ENCODE peak calls at places on chromosomes 13 and 19, in seven cellular contexts. R is RWPE1, K is heart right ventricle, G is B cell, D is hepatocyte, Z is PC-3, B is lung. U is an unnamed sample.

GRCh38 chr19:43616306-43616705 is 3.1 kb downstream of the ZNF428 start:
- DNase-seq in R (no peak), K (no peak), G (no peak), D (no peak), Z (no peak), B (no peak), U (no peak)

GRCh38 chr13:28048768-28049167 is 51.6 kb downstream of the FLT3 start:
- DNase-seq in R (no peak), K (no peak), G (no peak), D (no peak), Z (no peak), B (no peak), U (no peak)

GRCh38 chr19:32767951-32768679 is 48.5 kb downstream of the TDRD12 start:
- DNase-seq in R (no peak), K (no peak), G (no peak), D (no peak), Z (no peak), B (no peak), U (no peak)

GRCh38 chr19:17333611-17334413 is 843 bp downstream of the ANO8 start:
- DNase-seq in R (peak), K (no peak), G (peak), D (peak), Z (peak), B (peak), U (peak)

GRCh38 chr19:21569497-21569870 is 64.1 kb downstream of the ZNF429 start:
- DNase-seq in R (no peak), K (no peak), G (no peak), D (no peak), Z (no peak), B (no peak), U (peak)

GRCh38 chr19:14112051-14112808 is 5.3 kb downstream of the PRKACA start:
- DNase-seq in R (no peak), K (peak), G (no peak), D (no peak), Z (no peak), B (no peak), U (no peak)

GRCh38 chr13:76454991-76455390 is 431.2 kb downstream of the KCTD12 start:
- DNase-seq in R (no peak), K (no peak), G (no peak), D (peak), Z (no peak), B (no peak), U (no peak)

GRCh38 chr13:49821216-49821820 is 28.8 kb upstream of the KPNA3 start:
- DNase-seq in R (no peak), K (no peak), G (no peak), D (no peak), Z (no peak), B (no peak), U (no peak)

GRCh38 chr19:43532571-43532961 is 422 bp upstream of the ZNF575 start:
- DNase-seq in R (peak), K (no peak), G (peak), D (no peak), Z (no peak), B (no peak), U (no peak)

GRCh38 chr19:35311901-35312665 is 16.9 kb upstream of the CD22 start:
- DNase-seq in R (no peak), K (no peak), G (peak), D (no peak), Z (no peak), B (no peak), U (no peak)

GRCh38 chr13:86725105-86725504 is 925.9 kb upstream of the SLITRK6 start:
- DNase-seq in R (no peak), K (no peak), G (no peak), D (no peak), Z (no peak), B (no peak), U (no peak)

GRCh38 chr13:47294691-47295090 is 397.8 kb upstream of the HTR2A start:
- DNase-seq in R (no peak), K (no peak), G (no peak), D (no peak), Z (no peak), B (no peak), U (no peak)

GRCh38 chr13:43388282-43389034 is 365.1 kb downstream of the DNAJC15 start:
- DNase-seq in R (peak), K (no peak), G (no peak), D (peak), Z (peak), B (no peak), U (no peak)

GRCh38 chr13:113497217-113497616 is 6.7 kb upstream of the DCUN1D2 start:
- DNase-seq in R (no peak), K (no peak), G (no peak), D (no peak), Z (no peak), B (no peak), U (no peak)

GRCh38 chr19:10686661-10687517 is 14.3 kb upstream of the QTRT1 start:
- DNase-seq in R (no peak), K (peak), G (no peak), D (no peak), Z (peak), B (no peak), U (no peak)

GRCh38 chr13:39503048-39503447 is 99.9 kb downstream of the LHFPL6 start:
- DNase-seq in R (no peak), K (no peak), G (no peak), D (no peak), Z (no peak), B (no peak), U (no peak)

GRCh38 chr13:113184568-113185440 is 23.7 kb downstream of the PCID2 start:
- DNase-seq in R (no peak), K (no peak), G (no peak), D (no peak), Z (no peak), B (no peak), U (peak)

GRCh38 chr19:2221918-2222317 is 14.2 kb downstream of the PLEKHJ1 start:
- DNase-seq in R (no peak), K (no peak), G (no peak), D (no peak), Z (no peak), B (no peak), U (no peak)
- TF ChIP-seq CTCF in R (no peak), K (no peak), G (no peak), D (peak), Z (peak), B (no peak), U (peak)

GRCh38 chr13:100600461-100600860 is 11.9 kb upstream of the GGACT start:
- DNase-seq in R (no peak), K (no peak), G (no peak), D (no peak), Z (no peak), B (no peak), U (no peak)

GRCh38 chr13:100601716-100602115 is 13.1 kb upstream of the GGACT start:
- DNase-seq in R (no peak), K (no peak), G (no peak), D (no peak), Z (no peak), B (no peak), U (no peak)

GRCh38 chr13:100600915-100601314 is 12.3 kb upstream of the GGACT start:
- DNase-seq in R (no peak), K (no peak), G (no peak), D (no peak), Z (no peak), B (no peak), U (no peak)

GRCh38 chr13:100604909-100605308 is 16.3 kb upstream of the GGACT start:
- DNase-seq in R (no peak), K (no peak), G (no peak), D (no peak), Z (no peak), B (no peak), U (no peak)

GRCh38 chr13:100602472-100603142 is 14.0 kb upstream of the GGACT start:
- DNase-seq in R (no peak), K (no peak), G (no peak), D (no peak), Z (no peak), B (no peak), U (no peak)
- TF ChIP-seq CTCF in R (no peak), K (no peak), G (no peak), D (no peak), Z (no peak), B (no peak), U (no peak)

GRCh38 chr19:15288146-15288963 is 44.0 kb downstream of the BRD4 start:
- DNase-seq in R (no peak), K (no peak), G (peak), D (no peak), Z (no peak), B (no peak), U (peak)
- TF ChIP-seq CTCF in R (no peak), K (no peak), G (no peak), D (no peak), Z (no peak), B (no peak), U (no peak)

GRCh38 chr19:58519355-58520256 is at the start of gene ZBTB45:
- DNase-seq in R (peak), K (peak), G (peak), D (peak), Z (peak), B (peak), U (peak)

GRCh38 chr19:58516964-58517833 is 2.4 kb downstream of the ZBTB45 start:
- DNase-seq in R (no peak), K (no peak), G (no peak), D (no peak), Z (no peak), B (no peak), U (no peak)

GRCh38 chr19:58518261-58519086 is 1.1 kb downstream of the ZBTB45 start:
- DNase-seq in R (no peak), K (no peak), G (peak), D (no peak), Z (peak), B (no peak), U (peak)

GRCh38 chr19:58520257-58520599 is 618 bp upstream of the ZBTB45 start:
- DNase-seq in R (no peak), K (no peak), G (no peak), D (no peak), Z (no peak), B (no peak), U (no peak)

DNA sequence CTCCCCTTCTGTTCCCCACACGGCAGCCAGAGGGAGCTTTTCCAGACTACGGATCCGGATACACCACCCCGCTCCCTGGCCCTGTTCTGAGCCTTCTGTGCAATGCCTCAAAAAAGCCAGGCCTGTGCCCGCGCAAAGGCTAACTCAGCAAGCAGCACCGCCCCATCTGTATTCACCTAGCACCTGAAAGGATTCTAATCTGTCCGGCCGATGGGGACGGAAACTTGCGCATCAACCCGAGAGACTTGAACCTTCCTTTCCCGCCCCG is 589 bp downstream of the ZBTB45 start:
- DNase-seq in R (peak), K (peak), G (peak), D (peak), Z (peak), B (peak), U (peak)
- TF ChIP-seq CTCF in R (peak), K (peak), G (no peak), D (peak), Z (no peak), B (peak), U (peak)

GRCh38 chr13:111068009-111068350 is 47.1 kb upstream of the ARHGEF7 start:
- DNase-seq in R (no peak), K (no peak), G (no peak), D (no peak), Z (no peak), B (no peak), U (no peak)
- TF ChIP-seq CTCF in R (peak), K (no peak), G (peak), D (no peak), Z (no peak), B (no peak), U (no peak)